ENCODE peak calls at places on chromosomes 1 and 21, in seven cellular contexts. Q is fibroblast of lung, H is IMR-90, Z is A549, B is gastrocnemius medialis, O is pancreas, W is tibial artery. P is an unnamed sample. For H3K9me3, the result is how much of the 10 kb centered on the place peaks cover.

GRCh38 chr1:83741348-83741747 is 257.6 kb downstream of the TTLL7 start:
- DNase-seq in Q (no peak), H (no peak), Z (no peak), B (no peak), O (no peak), W (no peak), P (no peak)

GRCh38 chr1:215728206-215728605 is 161.1 kb downstream of the KCTD3 start:
- DNase-seq in Q (no peak), H (no peak), Z (no peak), B (no peak), O (no peak), W (no peak), P (no peak)

GRCh38 chr1:116693759-116694482 is 26.4 kb upstream of the IGSF3 start:
- DNase-seq in Q (no peak), H (no peak), Z (no peak), B (no peak), O (no peak), W (peak), P (no peak)

GRCh38 chr1:61278966-61279365 is 196.6 kb downstream of the NFIA start:
- DNase-seq in Q (no peak), H (no peak), Z (no peak), B (no peak), O (no peak), W (no peak), P (no peak)

GRCh38 chr1:242468749-242469148 is 55.7 kb downstream of the PLD5 start:
- DNase-seq in Q (no peak), H (no peak), Z (peak), B (no peak), O (no peak), W (no peak), P (no peak)

GRCh38 chr1:33814166-33814565 is 49.7 kb upstream of the HMGB4 start:
- DNase-seq in Q (no peak), H (no peak), Z (no peak), B (no peak), O (no peak), W (no peak), P (no peak)

GRCh38 chr1:27360159-27361043 is 6.4 kb downstream of the MAP3K6 start:
- DNase-seq in Q (no peak), H (no peak), Z (no peak), B (no peak), O (no peak), W (no peak), P (no peak)

GRCh38 chr1:231106347-231106746 is 55.5 kb upstream of the TRIM67 start:
- DNase-seq in Q (peak), H (peak), Z (no peak), B (no peak), O (no peak), W (no peak), P (no peak)

GRCh38 chr1:1293618-1294249 is 13.5 kb downstream of the SCNN1D start:
- DNase-seq in Q (no peak), H (no peak), Z (no peak), B (no peak), O (no peak), W (no peak), P (no peak)

DNA sequence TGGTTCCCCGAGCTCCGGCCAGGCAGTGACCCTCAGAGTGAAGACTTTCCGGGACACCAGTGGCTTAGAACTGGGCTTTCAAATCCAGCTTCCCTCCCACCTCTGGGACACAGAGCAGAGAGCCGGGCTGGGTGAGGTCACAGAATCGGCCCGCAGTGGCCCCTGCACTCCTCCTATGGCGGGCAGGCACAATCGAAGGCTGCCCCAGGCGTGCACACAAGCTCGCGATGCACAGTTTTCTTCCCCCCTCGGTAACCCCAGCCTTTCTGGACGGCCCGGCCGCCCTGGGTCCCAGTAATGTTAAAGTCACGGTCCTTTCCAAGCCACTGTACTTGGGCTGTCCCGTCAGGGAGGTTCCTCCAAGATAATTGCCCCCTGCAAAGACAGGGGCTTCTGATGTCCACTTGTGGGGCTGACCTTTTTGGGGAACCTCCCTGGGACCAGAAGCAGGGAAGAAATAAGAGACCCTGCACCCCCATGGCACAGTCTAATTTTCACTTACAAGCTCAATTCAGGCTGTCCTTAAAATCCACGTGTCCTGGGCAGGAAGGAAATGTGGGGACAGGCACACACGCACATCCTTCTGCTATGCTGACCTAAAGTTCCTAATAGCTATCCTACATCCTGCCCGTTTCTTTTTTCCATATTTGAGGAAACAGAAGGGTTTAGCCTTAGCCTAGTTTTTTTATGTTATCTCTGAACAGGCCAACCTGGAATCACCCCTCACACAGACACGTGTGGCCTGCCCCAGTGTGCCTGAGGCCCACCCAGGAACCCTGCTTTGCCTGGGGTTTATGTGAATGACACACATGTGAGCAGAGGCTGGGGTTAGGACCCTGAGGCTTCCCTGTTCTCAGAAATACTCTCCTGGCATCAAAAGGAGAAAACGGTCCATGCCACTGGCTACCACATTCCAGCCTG is 13.6 kb downstream of the TFF3 start:
- DNase-seq in Q (no peak), H (no peak), Z (no peak), B (no peak), O (no peak), W (no peak), P (no peak)
- H3K27ac ChIP-seq in Q (no peak), H (no peak), Z (no peak), B (peak), O (no peak), W (no peak), P (peak)

DNA sequence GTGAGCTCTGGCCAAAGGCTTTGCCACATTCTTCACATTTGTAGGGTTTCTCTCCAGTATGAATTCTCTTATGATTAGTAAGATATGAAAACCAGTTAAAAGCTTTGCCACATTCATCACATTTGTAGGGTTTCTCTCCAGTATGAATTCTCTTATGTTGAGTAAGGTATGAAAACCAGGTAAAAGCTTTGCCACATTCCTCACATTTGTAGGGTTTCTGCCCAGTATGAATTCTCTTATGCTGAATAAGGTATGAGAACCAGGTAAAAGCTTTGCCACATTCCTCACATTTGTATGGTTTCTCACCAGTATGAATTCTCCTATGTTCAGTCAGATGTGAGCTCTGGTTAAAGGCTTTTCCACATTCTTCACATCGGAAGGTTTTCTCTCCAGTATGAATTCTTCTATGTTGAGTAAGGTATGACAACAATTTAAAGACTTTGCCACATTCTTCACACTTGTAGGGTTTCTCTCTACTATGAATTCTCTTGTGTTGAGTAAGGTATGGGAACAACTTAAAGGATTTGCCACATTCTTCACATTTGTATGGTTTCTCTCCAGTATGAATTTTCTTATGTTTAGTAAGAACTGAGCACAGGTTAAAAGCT is 20.7 kb downstream of the ZNF695 start:
- DNase-seq in Q (no peak), H (no peak), Z (no peak), B (no peak), O (no peak), W (no peak), P (no peak)
- H3K9me3 ChIP-seq in Q (under half), H (under half), Z (half or more), B (under half), O (under half), W (under half), P (half or more)

GRCh38 chr1:31580891-31581603 is 4.7 kb downstream of the TINAGL1 start:
- DNase-seq in Q (no peak), H (no peak), Z (no peak), B (no peak), O (no peak), W (no peak), P (no peak)
- H3K27ac ChIP-seq in Q (no peak), H (no peak), Z (no peak), B (peak), O (no peak), W (peak), P (peak)

DNA sequence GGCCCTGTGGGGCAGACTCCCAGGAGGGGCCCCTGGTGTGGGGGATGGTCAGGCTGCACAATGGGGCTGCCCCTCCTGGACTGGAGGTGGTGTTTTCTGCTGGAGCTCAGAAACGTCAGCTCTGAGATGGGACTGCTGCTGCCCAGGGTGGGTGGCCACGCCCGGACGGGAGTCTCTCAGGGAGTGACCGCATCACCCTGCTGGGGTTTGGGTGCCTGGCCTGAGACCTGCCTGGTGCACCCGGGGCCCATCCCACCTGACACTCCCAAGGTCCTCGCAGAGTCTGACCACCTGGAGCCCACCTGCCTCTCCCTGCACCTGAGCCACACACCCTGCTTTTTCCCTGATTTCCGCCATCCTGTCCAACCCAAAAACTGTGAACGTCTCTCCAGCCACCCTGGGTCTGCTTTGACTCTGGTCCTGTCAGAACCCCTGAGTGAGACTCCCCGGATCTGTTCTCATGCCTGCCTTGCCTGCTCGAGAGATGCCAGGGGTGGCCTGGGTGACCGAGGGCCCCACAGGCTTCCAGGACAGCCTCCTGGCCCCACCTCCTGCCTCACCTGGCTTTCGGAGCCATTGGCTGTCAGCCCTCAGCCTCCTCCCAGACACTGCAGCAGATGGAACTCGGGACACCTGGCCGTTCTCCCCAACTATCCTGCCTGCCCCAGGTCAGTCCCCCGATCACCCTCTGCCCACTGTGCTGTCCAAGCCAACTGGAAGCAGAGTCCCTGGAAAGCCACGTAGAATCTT is 11.6 kb upstream of the SMYD3 start:
- DNase-seq in Q (no peak), H (no peak), Z (no peak), B (no peak), O (no peak), W (no peak), P (no peak)
- H3K9me3 ChIP-seq in Q (under half), H (under half), Z (half or more), B (under half), O (under half), W (under half), P (under half)

GRCh38 chr1:58396150-58396549 is 150.4 kb downstream of the OMA1 start:
- DNase-seq in Q (no peak), H (no peak), Z (no peak), B (no peak), O (no peak), W (no peak), P (no peak)

GRCh38 chr1:58397187-58397820 is 149.2 kb downstream of the OMA1 start:
- DNase-seq in Q (no peak), H (peak), Z (no peak), B (no peak), O (no peak), W (no peak), P (no peak)

GRCh38 chr1:58392083-58392482 is 154.4 kb downstream of the OMA1 start:
- DNase-seq in Q (no peak), H (no peak), Z (no peak), B (no peak), O (no peak), W (no peak), P (no peak)

GRCh38 chr1:58398714-58399113 is 147.8 kb downstream of the OMA1 start:
- DNase-seq in Q (no peak), H (no peak), Z (no peak), B (no peak), O (no peak), W (no peak), P (no peak)

DNA sequence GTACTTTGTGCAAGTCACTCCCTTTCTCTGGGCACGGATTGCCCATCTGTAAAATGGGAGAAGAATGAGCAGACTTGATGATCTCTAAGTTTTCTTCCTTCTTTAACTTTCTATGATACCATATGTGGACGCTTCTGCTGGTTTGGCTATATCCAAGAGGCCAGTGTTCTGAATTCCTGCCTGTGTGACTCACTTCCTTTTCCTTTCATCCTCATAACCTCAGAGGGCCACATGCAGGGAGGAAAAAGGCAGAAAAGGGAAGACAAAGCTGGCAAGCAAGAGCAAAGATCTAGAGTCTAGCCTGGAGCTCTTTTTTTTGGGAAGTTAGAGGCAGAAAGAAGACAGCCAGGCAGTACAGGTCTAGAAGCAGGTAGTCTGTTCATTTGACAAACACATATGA is 151.2 kb downstream of the OMA1 start:
- DNase-seq in Q (peak), H (peak), Z (peak), B (no peak), O (no peak), W (no peak), P (no peak)
- H3K27ac ChIP-seq in Q (peak), H (peak), Z (no peak), B (no peak), O (no peak), W (no peak), P (no peak)

GRCh38 chr1:248756151-248756550 is 592 bp upstream of the LYPD8 start:
- DNase-seq in Q (no peak), H (no peak), Z (no peak), B (no peak), O (no peak), W (no peak), P (no peak)
- H3K9me3 ChIP-seq in Q (under half), H (under half), Z (under half), B (under half), O (under half), W (under half), P (under half)

DNA sequence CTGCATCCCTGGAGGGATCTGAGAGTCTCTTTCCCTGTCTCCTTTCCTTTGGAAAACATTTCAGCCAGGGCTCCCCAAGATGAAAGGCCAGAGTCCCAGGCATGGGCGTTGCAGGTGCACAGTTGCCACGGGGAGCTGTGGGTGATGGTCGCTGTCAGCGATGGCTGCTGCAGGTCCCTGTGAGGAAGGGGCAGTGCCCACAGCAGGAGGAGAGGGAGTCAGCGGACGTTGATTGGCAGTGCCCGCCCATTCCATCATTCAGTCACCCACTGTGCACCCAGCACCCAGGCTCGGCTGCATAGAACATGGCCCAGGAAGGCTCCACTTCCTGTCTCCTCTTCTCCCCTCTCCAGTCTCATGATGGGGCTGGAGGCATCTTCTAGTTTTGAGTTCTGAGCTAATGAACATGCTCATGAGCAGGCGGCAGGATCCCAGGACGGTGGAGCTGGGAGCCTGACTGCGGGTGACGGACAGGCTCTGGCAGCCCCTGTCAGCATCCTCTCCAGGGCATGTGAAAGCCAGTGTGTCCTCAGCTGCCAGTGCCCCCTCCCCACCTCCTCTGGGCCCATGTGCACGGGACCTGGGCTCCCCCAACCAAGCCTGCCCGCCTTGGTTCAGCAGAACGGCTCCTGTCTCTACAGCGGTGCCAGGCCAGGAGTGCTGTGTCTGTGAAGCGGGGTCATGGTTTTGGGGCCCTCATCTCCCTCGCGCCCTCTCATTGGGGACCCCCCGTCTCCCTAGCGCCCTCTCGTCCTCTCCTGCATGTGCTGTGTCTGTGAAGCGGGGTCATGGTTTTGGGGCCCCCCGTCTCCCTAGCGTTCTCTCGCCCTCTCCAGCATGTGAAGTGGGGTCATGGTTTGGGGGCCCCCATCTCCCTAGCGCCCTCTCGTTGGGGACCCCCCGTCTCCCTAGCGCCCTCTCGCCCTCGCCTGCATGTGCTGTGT is 24.5 kb downstream of the COL18A1 start:
- DNase-seq in Q (no peak), H (no peak), Z (no peak), B (no peak), O (no peak), W (no peak), P (no peak)
- H3K27ac ChIP-seq in Q (no peak), H (no peak), Z (no peak), B (no peak), O (no peak), W (peak), P (no peak)

GRCh38 chr1:248348475-248348874 is at the start of gene OR14C36:
- DNase-seq in Q (no peak), H (no peak), Z (no peak), B (no peak), O (no peak), W (no peak), P (no peak)
- H3K9me3 ChIP-seq in Q (under half), H (under half), Z (under half), B (under half), O (under half), W (under half), P (under half)

GRCh38 chr1:219066098-219066497 is 107.6 kb upstream of the LYPLAL1 start:
- DNase-seq in Q (no peak), H (no peak), Z (no peak), B (no peak), O (no peak), W (no peak), P (no peak)
- H3K27ac ChIP-seq in Q (no peak), H (no peak), Z (peak), B (no peak), O (no peak), W (no peak), P (no peak)

GRCh38 chr21:31243611-31244010 is 100.5 kb downstream of the TIAM1 start:
- DNase-seq in Q (no peak), H (no peak), Z (no peak), B (no peak), O (no peak), W (no peak), P (no peak)
- H3K9me3 ChIP-seq in Q (under half), H (under half), Z (under half), B (under half), O (under half), W (under half), P (under half)

P was measured in left ventricle myocardium inferior.